ENCODE peak calls at places on chromosomes 16 and 17, in eight cellular contexts. A, G, V, T, S, R, I and F are unnamed samples.

GRCh38 chr17:50531428-50532025 is 1.0 kb upstream of the EPN3 start:
- DNase-seq in T (no peak), V (no peak), I (no peak), R (no peak), S (no peak), A (no peak), G (no peak), F (no peak)

GRCh38 chr16:88784074-88784855 is 755 bp downstream of the PIEZO1 start:
- DNase-seq in S (peak), G (peak), A (peak), I (peak), V (peak), R (peak), T (peak), F (peak)

GRCh38 chr17:82328141-82328993 is 5.2 kb downstream of the SECTM1 start:
- DNase-seq in S (no peak), R (no peak), V (no peak), I (no peak), A (no peak), G (no peak), T (no peak), F (peak)

GRCh38 chr16:30395992-30396560 is 856 bp downstream of the ZNF48 start:
- DNase-seq in R (no peak), T (peak), A (no peak), S (no peak), V (no peak), I (no peak), G (no peak), F (no peak)

GRCh38 chr17:82022310-82022980 is at the start of gene CENPX:
- DNase-seq in V (no peak), I (no peak), G (no peak), S (no peak), T (no peak), A (no peak), R (no peak), F (peak)

GRCh38 chr16:67423634-67424575 is 7.0 kb upstream of the HSD11B2 start:
- DNase-seq in R (no peak), T (no peak), A (no peak), S (peak), G (no peak), I (no peak), V (no peak), F (peak)

GRCh38 chr16:12881771-12882170 is 19.6 kb upstream of the SHISA9 start:
- DNase-seq in S (no peak), T (no peak), G (no peak), A (no peak), V (no peak), R (no peak), I (no peak), F (no peak)

GRCh38 chr17:69578385-69578936 is 164.0 kb downstream of the MAP2K6 start:
- DNase-seq in V (no peak), T (no peak), G (no peak), S (no peak), A (no peak), I (no peak), R (no peak), F (no peak)

GRCh38 chr16:85258616-85259015 is 146.3 kb upstream of the CIBAR2 start:
- DNase-seq in G (no peak), S (no peak), A (no peak), I (no peak), R (no peak), T (no peak), V (no peak), F (peak)

GRCh38 chr16:16938980-16939379 is 531.8 kb downstream of the XYLT1 start:
- DNase-seq in I (no peak), S (no peak), G (no peak), T (no peak), R (no peak), A (no peak), V (no peak), F (no peak)

GRCh38 chr17:39271546-39271945 is 45.8 kb upstream of the STAC2 start:
- DNase-seq in G (no peak), I (peak), T (no peak), A (no peak), R (no peak), S (no peak), V (no peak), F (no peak)

GRCh38 chr16:27232875-27233605 is 29.7 kb downstream of the KDM8 start:
- DNase-seq in A (no peak), V (no peak), T (no peak), S (no peak), I (no peak), R (peak), G (no peak), F (peak)